ENCODE peak calls at places on chromosome 14, in six cellular contexts. K, P, R, Q, I and T are unnamed samples. For H3K4me1, the result is how much of the 10 kb centered on the place peaks cover.

GRCh38 chr14:55398679-55399078 is 13.0 kb downstream of the ATG14 start:
- DNase-seq in I (no peak), R (peak), Q (no peak), K (no peak), P (peak), T (peak)

GRCh38 chr14:65413739-65414045 is 1.2 kb downstream of the FUT8 start:
- DNase-seq in Q (no peak), R (no peak), P (no peak), K (no peak), I (no peak), T (no peak)

GRCh38 chr14:100302616-100303015 is 3.6 kb downstream of the SLC25A29 start:
- DNase-seq in R (no peak), K (no peak), P (no peak), I (no peak), Q (no peak), T (no peak)

GRCh38 chr14:22448035-22448904 is 140.8 kb downstream of the DAD1 start:
- DNase-seq in R (no peak), Q (no peak), P (no peak), K (no peak), I (no peak), T (no peak)

GRCh38 chr14:22538671-22539228 is 50.3 kb downstream of the DAD1 start:
- DNase-seq in Q (no peak), R (no peak), K (no peak), P (no peak), I (no peak), T (no peak)

GRCh38 chr14:39474416-39474911 is 42.2 kb upstream of the FBXO33 start:
- DNase-seq in I (no peak), P (no peak), Q (no peak), R (no peak), K (no peak), T (no peak)

GRCh38 chr14:54669759-54670630 is 103.1 kb downstream of the SAMD4A start:
- DNase-seq in I (no peak), Q (no peak), P (peak), R (peak), K (no peak), T (no peak)

GRCh38 chr14:36767603-36768281 is 106.1 kb downstream of the PAX9 start:
- DNase-seq in K (no peak), Q (no peak), I (no peak), P (no peak), R (no peak), T (peak)

GRCh38 chr14:64968651-64969050 is 3.5 kb downstream of the RAB15 start:
- DNase-seq in R (no peak), I (no peak), K (peak), Q (no peak), P (no peak), T (peak)

GRCh38 chr14:99475179-99475578 is 5.5 kb downstream of the SETD3 start:
- DNase-seq in K (no peak), P (no peak), R (no peak), I (no peak), Q (no peak), T (peak)

GRCh38 chr14:34711169-34711568 is 3.2 kb downstream of the CFL2 start:
- DNase-seq in I (no peak), P (peak), K (no peak), R (peak), Q (no peak), T (peak)

GRCh38 chr14:22886500-22887259 is 3.7 kb downstream of the REM2 start:
- DNase-seq in Q (peak), K (peak), I (peak), P (peak), R (peak), T (peak)

GRCh38 chr14:63186453-63186852 is 17.8 kb upstream of the RHOJ start:
- DNase-seq in Q (no peak), P (peak), K (no peak), I (no peak), R (no peak), T (no peak)

GRCh38 chr14:71267691-71268090 is 360.4 kb downstream of the PCNX1 start:
- DNase-seq in R (peak), K (no peak), P (peak), Q (no peak), I (no peak), T (no peak)

GRCh38 chr14:74583689-74584434 is 28.2 kb downstream of the LTBP2 start:
- DNase-seq in K (no peak), P (peak), R (peak), I (no peak), Q (no peak), T (peak)

GRCh38 chr14:22776215-22776614 is 9.7 kb downstream of the OXA1L start:
- DNase-seq in Q (no peak), R (no peak), I (no peak), P (no peak), K (no peak), T (no peak)

GRCh38 chr14:54589843-54590242 is 22.9 kb downstream of the SAMD4A start:
- DNase-seq in R (peak), I (no peak), P (no peak), Q (no peak), K (no peak), T (no peak)

GRCh38 chr14:61388173-61388975 is 67.0 kb downstream of the PRKCH start:
- DNase-seq in Q (no peak), P (no peak), K (no peak), I (no peak), R (peak), T (peak)

GRCh38 chr14:101707863-101708620 is 53.5 kb upstream of the PPP2R5C start:
- DNase-seq in K (peak), P (no peak), R (no peak), Q (no peak), I (no peak), T (no peak)

GRCh38 chr14:53355581-53356112 is 202.5 kb upstream of the DDHD1 start:
- DNase-seq in R (peak), Q (peak), K (peak), P (peak), I (peak), T (no peak)

GRCh38 chr14:90397401-90398314 is 829 bp downstream of the CALM1 start:
- DNase-seq in R (peak), P (peak), Q (peak), K (peak), I (peak), T (peak)

GRCh38 chr14:72781476-72782181 is 112.3 kb downstream of the DPF3 start:
- DNase-seq in R (peak), K (no peak), Q (peak), I (no peak), P (peak), T (peak)

GRCh38 chr14:31962920-31963319 is 114.2 kb upstream of the ARHGAP5 start:
- DNase-seq in K (no peak), Q (no peak), P (no peak), I (peak), R (no peak), T (no peak)

GRCh38 chr14:101108579-101109346 is 205.2 kb upstream of the RTL1 start:
- DNase-seq in R (no peak), I (no peak), P (no peak), Q (no peak), K (no peak), T (no peak)

GRCh38 chr14:68631691-68632590 is 160.9 kb downstream of the ZFP36L1 start:
- DNase-seq in I (no peak), R (peak), K (peak), Q (peak), P (no peak), T (no peak)

GRCh38 chr14:56378046-56378445 is 201.6 kb upstream of the TMEM260 start:
- DNase-seq in P (peak), K (no peak), I (no peak), Q (no peak), R (no peak), T (no peak)

GRCh38 chr14:95227279-95227860 is 70.0 kb upstream of the DICER1 start:
- DNase-seq in Q (no peak), R (no peak), K (no peak), P (peak), I (no peak), T (no peak)

GRCh38 chr14:90991690-90992443 is 68.6 kb downstream of the RPS6KA5 start:
- DNase-seq in Q (no peak), R (no peak), K (no peak), I (no peak), P (no peak), T (no peak)

GRCh38 chr14:79585845-79586244 is 625.5 kb downstream of the DIO2 start:
- DNase-seq in R (no peak), Q (no peak), K (no peak), P (peak), I (no peak), T (peak)

GRCh38 chr14:74019743-74020142 is 594 bp downstream of the BBOF1 start:
- DNase-seq in K (no peak), P (peak), Q (no peak), R (peak), I (no peak), T (peak)

GRCh38 chr14:76169776-76170175 is 18.1 kb downstream of the GPATCH2L start:
- DNase-seq in K (no peak), R (no peak), I (no peak), P (no peak), Q (no peak), T (no peak)

GRCh38 chr14:96257056-96257455 is 1.0 kb downstream of the BDKRB1 start:
- DNase-seq in I (no peak), Q (no peak), R (no peak), P (peak), K (no peak), T (no peak)

DNA sequence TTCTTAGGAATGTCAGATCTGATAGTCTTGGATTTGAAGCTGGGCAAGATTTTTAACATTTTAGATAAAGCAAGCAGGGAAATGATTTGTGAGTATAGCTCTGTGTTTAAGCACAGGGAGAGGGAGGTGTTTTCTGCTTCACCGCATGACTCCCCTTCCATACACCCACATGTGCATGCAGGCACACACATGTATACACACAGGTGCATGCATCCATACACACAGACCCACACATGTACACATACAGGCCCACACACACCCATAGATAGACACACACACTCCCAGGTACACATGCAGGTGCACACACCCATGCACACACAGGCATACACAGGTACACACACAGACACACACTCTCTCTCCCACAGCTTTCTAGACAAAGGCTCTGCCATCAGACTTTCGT is 1135.6 kb downstream of the BCL11B start:
- DNase-seq in P (no peak), R (no peak), Q (no peak), I (no peak), K (no peak), T (no peak)
- H3K4me1 ChIP-seq in P (under half), R (under half), Q (under half), I (under half), K (under half), T (under half)

DNA sequence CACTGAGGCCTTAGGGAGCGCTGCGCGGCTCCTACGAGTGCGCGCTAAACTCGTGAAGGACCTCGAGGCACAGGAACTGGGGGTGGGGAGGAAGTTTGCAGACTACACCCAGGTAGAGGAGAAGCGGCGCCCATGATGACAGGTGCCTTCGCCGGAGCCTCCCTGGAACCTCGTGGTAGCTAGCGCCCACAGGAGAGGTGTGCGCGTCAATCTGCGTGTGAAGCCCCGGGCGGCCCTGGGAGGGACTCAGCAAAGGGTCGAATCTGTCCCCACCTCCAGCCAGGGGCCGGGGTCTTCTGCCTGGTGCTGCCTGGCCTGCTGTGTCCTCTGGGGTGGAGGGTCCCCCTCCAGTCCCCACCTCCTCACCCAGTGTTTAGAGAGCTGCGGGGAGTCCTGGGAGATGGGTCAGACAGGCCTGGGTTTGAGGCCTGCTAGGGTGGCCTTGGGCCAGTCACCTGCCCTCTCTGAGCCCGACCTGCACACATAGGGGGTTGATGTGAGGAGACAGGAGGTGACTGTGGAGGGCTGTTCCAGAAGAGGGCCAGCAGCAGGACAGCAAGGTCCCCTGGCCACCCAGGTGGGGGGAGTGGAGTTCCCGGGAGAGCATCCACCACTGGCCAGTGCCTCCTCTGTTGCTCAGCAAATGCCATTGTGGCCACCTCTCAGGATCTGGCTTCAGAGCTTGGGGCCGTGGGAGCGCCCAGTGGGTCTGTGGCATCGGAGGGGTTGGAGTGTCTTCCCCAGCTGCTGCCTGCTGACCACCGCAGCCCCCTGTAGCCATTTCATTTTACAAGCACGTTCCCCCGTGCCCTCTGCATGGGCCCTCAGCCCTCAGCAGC is 20.2 kb upstream of the KIF26A start:
- DNase-seq in R (no peak), K (peak), P (no peak), I (no peak), Q (peak), T (no peak)
- H3K14ac ChIP-seq in R (no peak), K (no peak), P (no peak), I (no peak), Q (no peak), T (no peak)

DNA sequence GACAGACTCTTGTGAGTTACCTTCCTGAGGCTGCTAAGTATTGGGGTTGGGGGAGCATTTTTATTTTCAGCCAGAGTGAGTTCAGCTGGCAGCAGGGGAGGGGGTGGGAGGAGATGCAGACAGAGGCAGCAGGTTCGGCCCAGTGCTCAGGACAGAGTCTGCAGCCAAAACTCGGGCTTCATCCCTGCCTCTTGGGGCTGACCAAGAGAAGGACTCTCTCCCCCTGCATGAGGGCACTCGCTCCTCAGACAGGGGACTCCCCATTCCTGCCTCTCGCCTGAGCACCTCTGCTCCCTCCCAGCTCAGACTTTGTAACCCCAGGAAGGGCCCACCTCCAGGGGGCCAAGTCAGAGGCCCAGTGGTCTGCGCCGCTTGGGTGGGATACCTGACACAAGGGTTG is 1.1 kb upstream of the AKT1 start:
- DNase-seq in K (no peak), P (no peak), Q (no peak), I (no peak), R (no peak), T (no peak)
- H3K4me1 ChIP-seq in K (under half), P (under half), Q (under half), I (under half), R (half or more), T (under half)

GRCh38 chr14:103904493-103905107 is 23.7 kb upstream of the TDRD9 start:
- DNase-seq in Q (no peak), P (peak), I (no peak), R (no peak), K (no peak), T (no peak)
- H3K14ac ChIP-seq in Q (no peak), P (no peak), I (no peak), R (no peak), K (no peak), T (no peak)

GRCh38 chr14:50658203-50658602 is 9.9 kb downstream of the SAV1 start:
- DNase-seq in R (peak), K (no peak), Q (no peak), P (peak), I (no peak), T (no peak)
- H3K4me1 ChIP-seq in R (under half), K (under half), Q (under half), P (under half), I (under half), T (under half)

DNA sequence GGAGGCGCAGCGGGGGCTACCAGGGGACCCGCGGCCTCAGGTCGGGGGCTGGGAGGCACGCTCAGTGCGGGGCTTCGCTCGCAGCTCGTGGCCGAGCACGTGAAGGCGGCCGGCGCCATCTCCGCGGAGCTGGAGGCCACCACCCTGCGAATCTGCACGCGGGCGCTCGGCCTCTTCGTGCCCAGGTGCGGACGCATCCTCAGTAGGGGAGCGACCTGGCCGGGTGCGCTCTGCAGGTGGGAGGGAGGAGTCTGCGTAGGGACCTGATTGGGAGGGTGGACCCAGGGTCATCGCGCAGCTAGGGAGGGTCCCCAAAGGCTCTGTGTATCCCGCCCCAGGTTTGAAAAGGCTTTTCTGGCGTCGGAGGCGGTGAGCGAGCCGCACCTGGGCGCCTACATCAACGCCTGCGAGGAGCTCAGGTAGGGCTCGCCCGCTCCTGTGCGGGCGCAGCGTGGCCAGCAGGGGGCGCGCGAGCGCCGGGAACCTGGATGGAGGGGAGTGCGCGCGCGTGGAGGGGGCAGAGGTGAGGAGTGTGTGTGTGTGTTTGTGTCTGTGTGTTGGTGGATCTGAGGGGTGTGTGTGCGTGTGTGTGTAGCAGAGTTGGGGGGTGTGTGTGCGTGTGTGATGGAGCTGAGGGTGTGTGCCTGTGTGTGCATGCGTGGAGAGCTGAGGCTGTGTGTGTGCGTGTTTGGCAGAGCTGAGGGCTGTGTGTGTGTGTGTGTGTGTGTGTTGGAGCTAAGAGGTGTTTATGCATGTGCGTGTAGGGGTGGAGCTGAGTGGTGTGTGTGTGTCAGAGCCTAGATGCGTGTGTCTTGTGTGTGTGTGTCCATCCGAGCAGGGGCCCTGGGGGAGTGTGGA is 10.4 kb downstream of the EXOC3L4 start:
- DNase-seq in P (peak), I (no peak), K (peak), Q (peak), R (peak), T (peak)
- H3K14ac ChIP-seq in P (no peak), I (peak), K (peak), Q (no peak), R (no peak), T (no peak)

GRCh38 chr14:50087350-50088116 is 28.8 kb downstream of the VCPKMT start:
- DNase-seq in K (no peak), P (no peak), R (no peak), Q (no peak), I (no peak), T (no peak)

GRCh38 chr14:50088117-50088515 is 28.3 kb downstream of the VCPKMT start:
- DNase-seq in P (no peak), K (no peak), Q (no peak), I (no peak), R (no peak), T (no peak)

GRCh38 chr14:50091240-50091914 is 25.0 kb downstream of the VCPKMT start:
- DNase-seq in I (no peak), Q (no peak), P (no peak), R (no peak), K (no peak), T (no peak)

GRCh38 chr14:50088731-50089130 is 27.6 kb downstream of the VCPKMT start:
- DNase-seq in R (no peak), I (no peak), P (no peak), Q (no peak), K (no peak), T (no peak)

GRCh38 chr14:50089213-50089612 is 27.2 kb downstream of the VCPKMT start:
- DNase-seq in I (no peak), Q (no peak), K (no peak), P (no peak), R (no peak), T (no peak)
- H3K4me1 ChIP-seq in I (under half), Q (under half), K (under half), P (under half), R (under half), T (under half)